ENCODE peak calls at places on chromosomes 13 and 19, in eight cellular contexts. D is IMR-90, E is PC-3, P is neuronal stem cell, V is neural progenitor cell, M is mesenchymal stem cell, N is fibroblast of lung, W is GM23338. K is an unnamed sample.

GRCh38 chr19:33390908-33391630 is 17.6 kb downstream of the CEBPG start:
- DNase-seq in D (no peak), E (no peak), P (no peak), V (no peak), M (no peak), N (no peak), W (no peak), K (peak)

GRCh38 chr19:28705008-28705407 is 507.9 kb downstream of the UQCRFS1 start:
- DNase-seq in D (peak), E (peak), P (no peak), V (peak), M (peak), N (peak), W (peak), K (peak)

GRCh38 chr13:80030491-80030890 is 310.4 kb downstream of the SPRY2 start:
- DNase-seq in D (no peak), E (peak), P (no peak), V (peak), M (peak), N (no peak), W (peak), K (no peak)

GRCh38 chr13:74250738-74251190 is 116.6 kb upstream of the KLF12 start:
- DNase-seq in D (peak), E (peak), P (no peak), V (no peak), M (peak), N (peak), W (no peak), K (peak)

GRCh38 chr13:93226065-93226622 is 463 bp upstream of the GPC6 start:
- DNase-seq in D (no peak), E (no peak), P (peak), V (no peak), M (no peak), N (no peak), W (no peak), K (peak)

GRCh38 chr19:45154064-45154827 is 6.5 kb downstream of the NKPD1 start:
- DNase-seq in D (peak), E (peak), P (no peak), V (no peak), M (peak), N (peak), W (no peak), K (peak)

GRCh38 chr19:47542030-47542475 is 27.2 kb upstream of the NAPA start:
- DNase-seq in D (peak), E (no peak), P (no peak), V (no peak), M (peak), N (no peak), W (no peak), K (peak)

GRCh38 chr13:32001392-32001768 is 30.2 kb upstream of the FRY start:
- DNase-seq in D (peak), E (peak), P (peak), V (peak), M (peak), N (peak), W (peak), K (peak)

GRCh38 chr13:111270126-111270525 is 50.3 kb upstream of the TEX29 start:
- DNase-seq in D (no peak), E (no peak), P (no peak), V (no peak), M (no peak), N (peak), W (no peak), K (peak)

GRCh38 chr13:111269508-111269907 is 50.9 kb upstream of the TEX29 start:
- DNase-seq in D (no peak), E (no peak), P (no peak), V (no peak), M (no peak), N (no peak), W (peak), K (no peak)

GRCh38 chr13:111271186-111271698 is 49.2 kb upstream of the TEX29 start:
- DNase-seq in D (no peak), E (no peak), P (no peak), V (no peak), M (no peak), N (no peak), W (no peak), K (no peak)

GRCh38 chr13:111272117-111272516 is 48.3 kb upstream of the TEX29 start:
- DNase-seq in D (no peak), E (no peak), P (no peak), V (no peak), M (no peak), N (no peak), W (no peak), K (no peak)

DNA sequence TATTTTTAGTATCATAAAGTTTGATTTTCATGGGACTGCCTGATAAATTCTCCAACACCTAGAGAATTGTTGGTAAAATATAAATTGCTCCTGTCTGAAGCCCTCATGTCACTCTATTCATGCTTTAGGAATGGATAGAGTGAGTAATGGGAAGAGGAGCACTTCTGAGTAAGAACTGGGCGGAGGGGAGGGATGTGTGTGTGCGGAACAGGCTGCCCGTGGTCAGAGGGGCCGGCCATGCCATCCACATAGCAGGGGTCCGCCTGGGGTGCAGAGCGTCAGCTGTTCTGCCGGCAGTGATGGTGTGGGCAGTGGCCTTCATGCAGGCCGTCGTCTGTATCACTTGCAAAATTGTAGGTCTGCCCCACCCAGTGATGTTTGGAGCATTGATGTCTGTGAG is 49.7 kb upstream of the TEX29 start:
- DNase-seq in D (peak), E (no peak), P (no peak), V (no peak), M (no peak), N (peak), W (no peak), K (peak)
- H3K27ac ChIP-seq in D (no peak), E (no peak), P (no peak), V (no peak), M (no peak), N (no peak), W (no peak), K (peak)

DNA sequence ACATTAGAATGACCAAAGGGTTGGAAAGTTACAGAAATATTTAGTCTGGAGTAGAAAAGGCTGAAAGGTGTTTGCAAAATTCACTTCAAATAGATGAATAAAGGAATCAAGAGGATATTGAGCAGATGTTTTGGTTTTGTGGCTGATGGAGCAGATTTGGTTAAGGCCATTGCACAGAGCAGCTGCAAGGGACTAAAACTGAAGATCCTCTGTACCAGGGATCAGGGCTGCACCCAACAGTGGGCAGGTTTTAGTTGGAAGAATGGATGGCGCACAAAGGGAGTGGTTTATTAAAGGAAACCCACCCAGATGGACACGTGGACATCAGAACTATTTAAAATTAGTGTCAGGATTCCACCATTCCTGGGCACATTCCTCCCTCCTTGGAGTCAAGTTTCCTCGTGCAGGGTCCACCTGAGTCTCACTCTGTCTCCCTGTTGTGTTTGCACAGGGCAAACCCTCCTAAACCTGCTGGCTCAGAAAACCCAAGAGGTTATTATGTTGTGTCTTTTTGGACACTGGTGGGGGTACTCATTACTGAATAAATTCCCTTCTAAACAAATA is 9.2 kb upstream of the UBAC2 start:
- DNase-seq in D (no peak), E (no peak), P (no peak), V (no peak), M (no peak), N (no peak), W (no peak), K (no peak)
- H3K4me3 ChIP-seq in D (no peak), E (peak), P (no peak), V (no peak), M (no peak), N (no peak), W (no peak), K (no peak)

GRCh38 chr19:38869836-38870607 is 8.1 kb downstream of the RINL start:
- DNase-seq in D (peak), E (no peak), P (peak), V (peak), M (peak), N (peak), W (peak), K (peak)
- H2AFZ ChIP-seq in D (peak), E (no peak), P (peak), V (peak), M (peak), N (peak), W (peak), K (peak)

DNA sequence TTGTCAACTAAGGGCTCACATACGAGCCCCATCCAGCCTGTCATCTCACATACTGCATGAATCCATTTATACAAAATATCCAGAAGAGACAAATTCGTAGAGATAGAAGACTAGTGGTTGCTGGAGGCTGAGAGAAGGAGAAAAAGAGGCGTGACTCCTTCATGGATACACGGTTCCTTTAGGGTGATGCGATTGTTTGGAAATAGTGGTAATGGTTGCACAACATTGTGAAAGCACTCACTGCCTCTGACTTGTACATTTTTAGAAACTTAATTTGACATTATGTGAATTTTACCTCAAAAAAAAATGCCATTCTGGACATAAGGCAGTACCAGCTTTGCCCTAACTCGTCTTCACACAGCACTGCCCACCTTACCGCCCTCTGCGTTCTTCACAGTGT is 27.3 kb downstream of the IGFL1 start:
- DNase-seq in D (peak), E (no peak), P (no peak), V (no peak), M (peak), N (peak), W (no peak), K (no peak)
- H3K27ac ChIP-seq in D (no peak), E (no peak), P (no peak), V (no peak), M (no peak), N (no peak), W (no peak), K (no peak)

GRCh38 chr19:17300992-17301585 is 2.1 kb downstream of the ABHD8 start:
- DNase-seq in D (no peak), E (no peak), P (no peak), V (no peak), M (no peak), N (no peak), W (no peak), K (no peak)
- H3K4me3 ChIP-seq in D (no peak), E (no peak), P (no peak), V (no peak), M (no peak), N (no peak), W (no peak), K (no peak)

DNA sequence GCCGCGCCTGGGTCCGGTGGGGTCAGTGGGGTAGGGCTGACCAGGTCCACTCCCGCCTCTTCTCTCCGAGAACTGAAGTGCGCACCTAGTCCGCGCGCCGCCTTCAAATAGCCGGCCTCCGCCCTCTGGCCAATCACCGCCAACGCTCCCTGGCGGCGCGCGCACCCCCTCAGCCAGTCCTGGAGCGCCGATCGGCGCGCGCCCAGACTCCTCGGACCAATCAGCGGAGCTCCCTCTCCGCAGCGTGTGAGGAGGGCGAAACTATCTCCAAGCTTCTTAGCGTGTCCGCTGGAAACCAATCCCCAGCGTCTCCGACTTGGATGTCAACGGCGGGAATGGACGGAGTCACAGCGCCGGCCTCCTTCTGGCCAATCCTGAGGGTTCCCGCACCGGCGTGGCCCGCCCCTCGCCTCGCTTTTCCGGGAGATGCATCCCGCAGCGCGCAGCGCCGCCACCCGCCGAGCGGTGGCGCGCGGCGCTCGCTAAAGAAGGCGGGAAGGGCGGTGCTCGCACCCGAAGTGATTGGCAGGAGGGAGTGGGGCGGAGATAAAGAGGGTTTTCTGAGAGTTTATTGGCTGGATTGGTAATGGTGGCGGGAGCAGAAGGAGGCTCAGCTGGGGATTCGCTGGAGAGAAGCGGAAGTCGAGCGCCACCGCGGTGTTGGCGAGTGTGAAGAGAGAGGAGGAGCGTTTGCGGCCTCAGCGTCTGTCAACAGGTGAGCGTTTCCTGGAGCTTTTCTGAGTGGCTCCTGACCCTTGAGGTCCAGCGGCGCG is at the start of gene ASF1B:
- DNase-seq in D (peak), E (peak), P (peak), V (peak), M (peak), N (peak), W (peak), K (peak)
- H2AFZ ChIP-seq in D (peak), E (peak), P (peak), V (peak), M (peak), N (peak), W (peak), K (peak)

GRCh38 chr19:46528601-46529447 is 33.2 kb upstream of the PNMA8B start:
- DNase-seq in D (no peak), E (no peak), P (no peak), V (no peak), M (no peak), N (no peak), W (no peak), K (no peak)
- H3K27ac ChIP-seq in D (no peak), E (no peak), P (no peak), V (no peak), M (no peak), N (no peak), W (no peak), K (no peak)

DNA sequence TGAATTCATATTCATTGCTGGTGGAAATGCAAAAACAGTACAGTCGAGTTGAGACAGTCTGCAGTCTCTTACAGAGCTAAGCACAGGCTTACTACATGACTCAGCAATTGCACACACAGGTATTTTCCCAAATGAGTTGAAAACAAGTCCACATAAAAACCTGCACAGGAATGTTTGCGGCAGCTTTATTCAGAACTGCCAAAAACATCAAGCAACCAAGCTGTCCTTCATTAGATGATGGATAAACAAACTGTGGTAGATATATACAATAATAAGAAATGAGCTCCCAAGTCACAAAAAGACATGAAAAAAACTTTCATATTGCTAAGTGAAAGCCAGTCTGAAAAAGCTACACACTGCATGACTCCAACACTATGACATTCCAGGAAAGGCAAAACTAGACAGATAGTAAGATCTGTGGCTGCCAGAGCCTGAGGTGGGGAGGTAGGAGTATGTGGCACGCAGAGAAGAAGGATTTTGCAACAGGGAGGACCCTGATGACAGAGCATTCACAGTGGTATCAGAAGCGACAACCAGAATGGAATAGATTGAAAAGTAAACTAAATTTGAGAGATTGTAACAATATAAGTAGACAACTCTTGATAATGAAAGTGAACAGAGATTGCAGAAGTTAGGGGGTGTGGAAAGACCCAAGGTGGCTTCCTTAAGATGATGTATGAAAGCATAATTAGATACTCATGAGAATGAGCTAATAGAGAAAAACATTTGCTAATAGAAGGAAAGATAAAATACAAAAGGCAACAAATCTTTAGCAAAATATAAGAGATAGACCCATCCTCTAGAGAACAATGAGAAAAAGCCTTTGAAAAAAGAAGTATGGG is 52.7 kb downstream of the TSC22D1 start:
- DNase-seq in D (peak), E (peak), P (no peak), V (no peak), M (peak), N (peak), W (peak), K (peak)
- H3K4me3 ChIP-seq in D (peak), E (peak), P (no peak), V (no peak), M (no peak), N (no peak), W (no peak), K (peak)

K was measured in osteoblast.